ENCODE peak calls at places on chromosomes 1 and 21, in nine cellular contexts. C is cardiac muscle cell, K is retinal pigment epithelial cell, J is fibroblast of lung, S is AG04449, P is IMR-90, I is breast epithelium, Q is pancreas, T is kidney epithelial cell. A is an unnamed sample.

GRCh38 chr1:9676815-9677393 is 25.4 kb downstream of the PIK3CD start:
- DNase-seq in P (no peak), S (no peak), I (no peak), Q (no peak), K (no peak), J (no peak), T (no peak), C (no peak), A (no peak)

GRCh38 chr1:194786027-194786426 is 1599.6 kb upstream of the B3GALT2 start:
- DNase-seq in T (no peak), S (no peak), Q (no peak), P (no peak), C (no peak), J (no peak), I (no peak), K (no peak), A (no peak)

GRCh38 chr1:180397190-180397589 is 105.2 kb downstream of the ACBD6 start:
- DNase-seq in I (no peak), T (no peak), Q (no peak), J (peak), K (no peak), S (no peak), P (no peak), C (no peak), A (no peak)

GRCh38 chr1:32759997-32760623 is 57.0 kb downstream of the YARS1 start:
- DNase-seq in C (peak), S (no peak), T (peak), K (peak), I (peak), Q (peak), J (no peak), P (peak), A (no peak)

GRCh38 chr1:12069616-12070244 is 6.6 kb downstream of the TNFRSF8 start:
- DNase-seq in K (no peak), T (no peak), Q (no peak), P (no peak), J (no peak), I (no peak), S (no peak), C (no peak), A (no peak)

GRCh38 chr1:178806665-178807300 is 64.1 kb downstream of the ANGPTL1 start:
- DNase-seq in T (no peak), C (no peak), J (no peak), P (no peak), I (no peak), K (no peak), Q (no peak), S (no peak), A (no peak)

GRCh38 chr1:175152006-175152652 is 40.4 kb downstream of the KIAA0040 start:
- DNase-seq in Q (peak), S (no peak), K (no peak), I (peak), P (peak), J (peak), C (peak), T (no peak), A (no peak)

GRCh38 chr21:33069994-33070811 is at the start of gene OLIG1:
- DNase-seq in Q (peak), J (no peak), P (peak), T (no peak), K (no peak), C (peak), I (no peak), S (no peak), A (no peak)

GRCh38 chr1:230739564-230739963 is 7.6 kb upstream of the CAPN9 start:
- DNase-seq in Q (no peak), P (no peak), C (no peak), I (no peak), S (no peak), T (no peak), J (no peak), K (no peak), A (no peak)

GRCh38 chr1:27686223-27686990 is 14.4 kb upstream of the IFI6 start:
- DNase-seq in J (no peak), I (no peak), C (no peak), T (no peak), K (no peak), P (no peak), Q (no peak), S (no peak), A (no peak)

GRCh38 chr1:31372961-31373896 is at the start of gene FABP3:
- DNase-seq in S (no peak), I (peak), P (peak), Q (peak), K (peak), C (peak), J (peak), T (no peak), A (peak)

GRCh38 chr1:201374376-201374775 is 3.1 kb downstream of the TNNT2 start:
- DNase-seq in T (no peak), S (no peak), C (peak), Q (no peak), I (no peak), J (no peak), K (no peak), P (no peak), A (no peak)

GRCh38 chr1:181185461-181185860 is 97.0 kb downstream of the IER5 start:
- DNase-seq in I (no peak), P (no peak), K (no peak), S (no peak), Q (no peak), C (no peak), T (no peak), J (no peak), A (no peak)

GRCh38 chr21:14527690-14528652 is 18.1 kb downstream of the SAMSN1 start:
- DNase-seq in K (no peak), C (no peak), P (no peak), I (no peak), T (no peak), S (no peak), Q (no peak), J (no peak), A (no peak)

GRCh38 chr1:206887701-206888100 is 9.5 kb upstream of the IL24 start:
- DNase-seq in P (peak), J (peak), I (no peak), K (no peak), Q (no peak), C (no peak), T (no peak), S (no peak), A (no peak)

GRCh38 chr1:172898866-172899265 is 151.9 kb downstream of the TNFSF18 start:
- DNase-seq in T (no peak), J (peak), S (no peak), I (no peak), C (peak), K (no peak), Q (no peak), P (peak), A (no peak)

GRCh38 chr1:10621906-10622305 is 147.2 kb downstream of the PEX14 start:
- DNase-seq in C (no peak), T (no peak), I (peak), P (no peak), Q (peak), K (no peak), J (no peak), S (no peak), A (no peak)

GRCh38 chr1:1833916-1834325 is 55.7 kb upstream of the NADK start:
- DNase-seq in T (peak), J (no peak), S (no peak), P (peak), C (no peak), I (no peak), K (peak), Q (peak), A (no peak)

GRCh38 chr1:55060133-55060999 is 21.0 kb downstream of the PCSK9 start:
- DNase-seq in J (no peak), S (no peak), K (no peak), T (no peak), P (no peak), C (no peak), I (peak), Q (no peak), A (no peak)

GRCh38 chr21:34020005-34020847 is 53.2 kb upstream of the MRPS6 start:
- DNase-seq in C (no peak), J (peak), P (no peak), T (no peak), I (no peak), S (no peak), Q (no peak), K (no peak), A (no peak)

GRCh38 chr1:21337931-21338567 is 47.8 kb upstream of the ECE1 start:
- DNase-seq in Q (peak), S (no peak), P (peak), C (no peak), T (no peak), K (no peak), J (peak), I (peak), A (no peak)

GRCh38 chr1:54312874-54313316 is 93.3 kb downstream of the SSBP3 start:
- DNase-seq in K (no peak), C (no peak), I (no peak), J (peak), T (no peak), Q (no peak), S (no peak), P (peak), A (peak)

GRCh38 chr1:158998781-158999161 is 10.9 kb upstream of the IFI16 start:
- DNase-seq in Q (no peak), K (no peak), S (no peak), I (no peak), T (no peak), C (peak), J (peak), P (peak), A (no peak)

GRCh38 chr1:169121146-169121923 is 14.8 kb downstream of the ATP1B1 start:
- DNase-seq in C (no peak), P (peak), K (no peak), I (no peak), T (no peak), J (no peak), Q (no peak), S (no peak), A (no peak)

GRCh38 chr21:42063206-42063577 is 7.9 kb upstream of the UMODL1 start:
- DNase-seq in K (no peak), C (no peak), P (no peak), S (no peak), J (no peak), I (no peak), Q (no peak), T (no peak), A (no peak)

GRCh38 chr1:13664451-13664850 is 35.5 kb upstream of the PRDM2 start:
- DNase-seq in P (no peak), Q (no peak), T (no peak), J (no peak), K (no peak), S (no peak), I (no peak), C (no peak), A (no peak)

GRCh38 chr1:37177230-37177864 is 143.0 kb upstream of the GRIK3 start:
- DNase-seq in T (no peak), I (no peak), S (no peak), K (no peak), J (no peak), C (peak), Q (no peak), P (peak), A (no peak)

GRCh38 chr1:239457491-239458488 is 71.4 kb downstream of the CHRM3 start:
- DNase-seq in P (no peak), S (no peak), Q (no peak), C (no peak), T (no peak), J (no peak), I (no peak), K (no peak), A (no peak)

GRCh38 chr1:75733661-75734060 is 9.2 kb downstream of the ACADM start:
- DNase-seq in P (no peak), J (no peak), S (no peak), K (no peak), C (no peak), T (no peak), Q (no peak), I (no peak), A (no peak)

GRCh38 chr1:93471911-93472310 is 24.0 kb downstream of the FNBP1L start:
- DNase-seq in P (peak), K (peak), I (no peak), S (peak), T (no peak), Q (no peak), J (peak), C (no peak), A (no peak)

GRCh38 chr1:119326251-119326650 is 42.3 kb upstream of the HAO2 start:
- DNase-seq in I (no peak), Q (no peak), S (no peak), C (no peak), K (no peak), J (no peak), P (no peak), T (no peak), A (no peak)

GRCh38 chr1:54551891-54552290 is 3.9 kb downstream of the ACOT11 start:
- DNase-seq in J (no peak), C (no peak), Q (no peak), I (no peak), K (no peak), T (no peak), P (no peak), S (no peak), A (no peak)

GRCh38 chr1:230208619-230209261 is 141.7 kb downstream of the GALNT2 start:
- DNase-seq in K (no peak), I (no peak), T (no peak), Q (no peak), C (peak), S (no peak), P (no peak), J (no peak), A (no peak)

GRCh38 chr1:183407474-183407873 is 10.7 kb downstream of the NMNAT2 start:
- DNase-seq in J (no peak), T (no peak), K (no peak), S (no peak), I (no peak), Q (no peak), P (no peak), C (no peak), A (no peak)

GRCh38 chr1:183404456-183404855 is 13.7 kb downstream of the NMNAT2 start:
- DNase-seq in I (no peak), P (no peak), C (no peak), T (no peak), J (no peak), K (no peak), S (no peak), Q (no peak), A (no peak)

GRCh38 chr1:183407961-183408360 is 10.2 kb downstream of the NMNAT2 start:
- DNase-seq in T (no peak), P (no peak), J (no peak), I (no peak), S (no peak), K (no peak), C (no peak), Q (no peak), A (no peak)

DNA sequence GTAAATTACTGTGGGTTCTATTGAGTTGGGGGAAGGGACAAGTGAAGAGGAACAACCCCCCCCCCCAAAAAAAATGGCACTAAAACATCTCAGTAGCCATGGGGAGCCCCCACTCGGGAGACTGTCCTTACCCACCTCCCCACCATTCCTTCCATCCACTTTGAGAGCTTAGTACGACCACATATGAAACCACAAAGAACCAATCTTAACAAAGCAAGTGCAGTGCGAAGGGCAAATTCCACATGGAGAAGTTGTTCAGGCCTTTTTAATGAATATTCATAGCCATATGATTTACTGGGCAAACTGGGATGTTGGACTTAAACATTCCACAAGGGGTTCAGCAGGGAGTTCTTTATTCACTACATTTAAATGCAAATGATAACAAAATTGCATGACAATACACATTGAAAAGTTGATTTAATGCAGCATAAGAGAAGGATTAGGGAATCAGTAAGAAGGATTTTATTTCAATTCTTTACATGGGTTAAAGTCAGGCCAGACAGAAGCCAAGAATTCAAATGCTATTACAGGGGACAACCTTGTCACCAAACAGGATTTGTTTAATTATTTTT is 14.7 kb downstream of the NMNAT2 start:
- DNase-seq in J (no peak), Q (no peak), K (no peak), T (no peak), S (no peak), C (no peak), P (no peak), I (no peak), A (no peak)
- H3K4me3 ChIP-seq in J (no peak), Q (no peak), K (no peak), T (no peak), S (no peak), C (no peak), P (no peak), I (no peak), A (no peak)

GRCh38 chr1:91529856-91530255 is 29.2 kb downstream of the CDC7 start:
- DNase-seq in Q (no peak), C (peak), T (no peak), K (no peak), P (peak), S (no peak), I (no peak), J (peak), A (peak)
- TF ChIP-seq CTCF in Q (no peak), C (peak), T (peak), K (peak), P (peak), S (peak), I (no peak), J (no peak), A (peak)

DNA sequence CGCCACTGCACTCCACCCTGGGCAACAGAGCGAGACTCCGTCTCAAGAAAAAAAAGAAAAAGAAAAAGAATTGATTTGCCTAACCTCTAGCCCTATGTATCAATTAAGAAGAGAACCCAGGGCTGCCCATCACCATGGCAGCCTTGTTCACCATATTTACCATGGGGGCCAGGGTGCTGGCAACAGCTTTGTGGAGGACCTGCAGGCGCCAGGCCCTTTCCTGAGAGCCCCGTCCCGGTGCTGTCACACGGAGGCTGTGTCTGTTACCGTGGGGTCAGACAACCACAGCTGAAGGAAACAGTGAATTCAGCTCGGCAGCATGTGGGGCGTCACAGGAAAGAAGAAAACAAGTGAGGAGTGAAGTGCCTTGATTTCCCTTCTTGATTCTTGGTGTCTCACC is 6.5 kb upstream of the NBL1 start:
- DNase-seq in I (no peak), J (no peak), T (no peak), Q (no peak), S (no peak), P (no peak), K (no peak), C (no peak), A (no peak)
- H3K4me3 ChIP-seq in I (no peak), J (no peak), T (no peak), Q (no peak), S (no peak), P (no peak), K (no peak), C (no peak), A (no peak)

GRCh38 chr1:226186124-226187018 is at the start of gene ACBD3:
- DNase-seq in J (peak), S (peak), K (peak), P (peak), C (peak), I (peak), Q (peak), T (peak), A (peak)
- TF ChIP-seq CTCF in J (peak), S (peak), K (peak), P (no peak), C (no peak), I (no peak), Q (no peak), T (no peak), A (no peak)

GRCh38 chr1:39901486-39902120 is at the start of gene MYCL:
- DNase-seq in K (no peak), P (peak), S (no peak), C (peak), T (no peak), I (peak), Q (peak), J (no peak), A (no peak)

GRCh38 chr1:39900662-39901485 is 843 bp downstream of the MYCL start:
- DNase-seq in C (peak), T (no peak), K (no peak), Q (peak), I (no peak), S (no peak), J (no peak), P (peak), A (no peak)

GRCh38 chr1:39898146-39898545 is 3.6 kb downstream of the MYCL start:
- DNase-seq in I (no peak), S (no peak), K (no peak), J (no peak), T (no peak), C (no peak), P (no peak), Q (no peak), A (no peak)

GRCh38 chr1:39898648-39899603 is 2.8 kb downstream of the MYCL start:
- DNase-seq in Q (peak), J (peak), T (no peak), I (no peak), C (peak), S (no peak), P (peak), K (peak), A (peak)

GRCh38 chr1:39899611-39900538 is 1.8 kb downstream of the MYCL start:
- DNase-seq in C (no peak), P (no peak), I (no peak), K (no peak), Q (no peak), J (no peak), S (no peak), T (no peak), A (no peak)
- H3K4me3 ChIP-seq in C (peak), P (no peak), I (no peak), K (no peak), Q (no peak), J (no peak), S (no peak), T (no peak), A (no peak)

DNA sequence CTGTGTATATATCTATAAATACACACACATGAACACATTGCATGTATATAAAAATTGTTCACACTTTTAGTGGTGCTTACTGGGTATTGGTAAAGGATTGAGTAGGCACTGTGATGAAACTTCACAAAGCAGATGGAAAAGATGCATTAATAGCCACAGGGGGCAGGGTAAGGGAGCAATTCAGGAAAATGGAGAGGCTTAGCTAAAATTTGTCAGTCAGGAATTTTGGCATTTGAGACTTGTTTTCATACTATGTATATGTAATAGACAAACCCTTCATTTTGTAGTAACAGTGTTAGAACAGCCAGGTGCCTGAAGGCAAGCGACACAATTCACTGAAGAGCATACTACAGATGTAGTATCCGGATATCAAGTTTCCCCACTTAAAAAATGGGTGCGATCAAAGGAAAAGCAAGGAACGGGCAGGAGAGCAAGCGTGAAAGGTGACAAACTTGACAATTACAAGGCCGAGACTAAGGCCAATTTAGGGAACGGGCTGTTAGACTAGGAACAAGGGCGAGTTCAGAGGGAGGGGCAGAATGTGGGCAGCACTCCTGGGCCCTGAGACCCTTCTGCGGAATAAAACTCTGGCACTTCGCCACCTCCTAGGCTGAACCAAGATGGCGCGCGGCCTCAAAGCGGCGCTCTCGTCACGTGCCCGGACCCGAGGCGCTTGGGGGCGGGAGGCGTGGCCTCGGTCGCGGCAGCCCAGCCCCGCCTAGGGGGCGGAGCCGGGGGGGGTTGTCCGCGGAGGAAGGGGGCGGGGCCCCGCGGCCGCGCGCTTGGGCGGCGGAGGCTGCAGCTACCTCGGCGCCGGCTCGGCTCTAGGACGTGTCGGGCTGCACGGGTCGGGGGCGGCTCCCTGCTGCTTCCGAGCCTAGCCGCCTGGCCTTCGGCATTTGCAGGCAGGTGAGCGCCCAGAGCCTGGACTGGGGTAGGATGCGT is at the start of gene PPFIA4:
- DNase-seq in I (peak), K (no peak), P (peak), T (peak), S (no peak), Q (peak), C (peak), J (peak), A (no peak)
- TF ChIP-seq CTCF in I (no peak), K (no peak), P (no peak), T (no peak), S (no peak), Q (no peak), C (no peak), J (no peak), A (no peak)

A was measured in HFF-Myc.